ENCODE peak calls at places on chromosomes 5 and 9, in six cellular contexts. X is NCI-H510A treated with DMSO at 0.1 percent for 48 hours, C is SW 1271, R is uterus, H is epithelial cell of esophagus, F is sciatic nerve. U is an unnamed sample.

GRCh38 chr5:91420879-91421278 is 37.8 kb upstream of the ARRDC3 start:
- DNase-seq in X (no peak), C (no peak), R (no peak), H (no peak), F (no peak), U (no peak)

GRCh38 chr9:31146485-31147166 is 1237.8 kb upstream of the ACO1 start:
- DNase-seq in X (no peak), C (no peak), R (no peak), H (no peak), F (no peak), U (no peak)

GRCh38 chr5:139744471-139745120 is 51.0 kb upstream of the PSD2 start:
- DNase-seq in X (no peak), C (no peak), R (no peak), H (no peak), F (no peak), U (peak)

GRCh38 chr9:86097510-86098224 is 1.7 kb downstream of the GOLM1 start:
- DNase-seq in X (peak), C (no peak), R (no peak), H (no peak), F (no peak), U (no peak)

GRCh38 chr5:59923465-59923864 is 29.9 kb upstream of the PDE4D start:
- DNase-seq in X (no peak), C (no peak), R (no peak), H (peak), F (no peak), U (peak)

GRCh38 chr5:81187885-81188284 is 45.2 kb upstream of the CKMT2 start:
- DNase-seq in X (peak), C (no peak), R (no peak), H (no peak), F (no peak), U (peak)

GRCh38 chr9:93236541-93237206 is 52.7 kb downstream of the WNK2 start:
- DNase-seq in X (no peak), C (no peak), R (no peak), H (no peak), F (no peak), U (no peak)

GRCh38 chr5:10607666-10608442 is 44.0 kb downstream of the ANKRD33B start:
- DNase-seq in X (no peak), C (no peak), R (peak), H (no peak), F (peak), U (peak)

GRCh38 chr9:121773954-121774714 is 122.7 kb downstream of the DAB2IP start:
- DNase-seq in X (no peak), C (no peak), R (no peak), H (no peak), F (peak), U (no peak)

GRCh38 chr5:142769251-142769792 is 855 bp upstream of the ARHGAP26 start:
- DNase-seq in X (no peak), C (no peak), R (no peak), H (no peak), F (no peak), U (no peak)

GRCh38 chr5:59813761-59814562 is 79.6 kb downstream of the PDE4D start:
- DNase-seq in X (peak), C (peak), R (no peak), H (peak), F (no peak), U (peak)